ENCODE peak calls at places on chromosomes 1 and 21, in seven cellular contexts. One of them, this sample, is unnamed.

GRCh38 chr1:156931974-156932710 is 11.7 kb downstream of the LRRC71 start:
- DNase-seq in AG04450: no peak
- DNase-seq in SK-N-SH: no peak
- DNase-seq in fibroblast of the aortic adventitia: no peak
- DNase-seq in A549: no peak
- DNase-seq in uterus: no peak
- DNase-seq in epithelial cell of proximal tubule: no peak
- DNase-seq in this sample: no peak

GRCh38 chr21:41589131-41589530 is 81.2 kb upstream of the TMPRSS2 start:
- DNase-seq in AG04450: no peak
- DNase-seq in uterus: no peak
- DNase-seq in epithelial cell of proximal tubule: no peak
- DNase-seq in A549: no peak
- DNase-seq in fibroblast of the aortic adventitia: no peak
- DNase-seq in SK-N-SH: no peak
- DNase-seq in this sample: no peak

GRCh38 chr1:32981003-32981909 is 16.6 kb upstream of the RNF19B start:
- DNase-seq in A549: peak
- DNase-seq in uterus: peak
- DNase-seq in AG04450: peak
- DNase-seq in fibroblast of the aortic adventitia: peak
- DNase-seq in SK-N-SH: no peak
- DNase-seq in epithelial cell of proximal tubule: peak
- DNase-seq in this sample: peak

GRCh38 chr1:6183520-6183989 is 3.4 kb upstream of the CHD5 start:
- DNase-seq in A549: peak
- DNase-seq in fibroblast of the aortic adventitia: no peak
- DNase-seq in SK-N-SH: peak
- DNase-seq in epithelial cell of proximal tubule: no peak
- DNase-seq in uterus: no peak
- DNase-seq in AG04450: no peak
- DNase-seq in this sample: no peak

GRCh38 chr1:93988634-93989350 is 79.6 kb upstream of the GCLM start:
- DNase-seq in AG04450: peak
- DNase-seq in SK-N-SH: no peak
- DNase-seq in uterus: no peak
- DNase-seq in A549: no peak
- DNase-seq in epithelial cell of proximal tubule: no peak
- DNase-seq in fibroblast of the aortic adventitia: peak
- DNase-seq in this sample: no peak

GRCh38 chr1:74534241-74534640 is 21.8 kb upstream of the LRRC53 start:
- DNase-seq in epithelial cell of proximal tubule: no peak
- DNase-seq in fibroblast of the aortic adventitia: no peak
- DNase-seq in SK-N-SH: no peak
- DNase-seq in uterus: no peak
- DNase-seq in AG04450: no peak
- DNase-seq in A549: no peak
- DNase-seq in this sample: no peak

GRCh38 chr1:53462769-53463501 is 3.7 kb downstream of the DMRTB1 start:
- DNase-seq in AG04450: no peak
- DNase-seq in SK-N-SH: peak
- DNase-seq in fibroblast of the aortic adventitia: no peak
- DNase-seq in A549: no peak
- DNase-seq in epithelial cell of proximal tubule: no peak
- DNase-seq in uterus: no peak
- DNase-seq in this sample: no peak

GRCh38 chr1:10877894-10878293 is 81.4 kb upstream of the CASZ1 start:
- DNase-seq in A549: no peak
- DNase-seq in epithelial cell of proximal tubule: no peak
- DNase-seq in fibroblast of the aortic adventitia: no peak
- DNase-seq in SK-N-SH: no peak
- DNase-seq in AG04450: no peak
- DNase-seq in uterus: no peak
- DNase-seq in this sample: no peak

GRCh38 chr1:54464477-54465146 is 58.4 kb upstream of the SSBP3 start:
- DNase-seq in epithelial cell of proximal tubule: no peak
- DNase-seq in A549: no peak
- DNase-seq in SK-N-SH: peak
- DNase-seq in fibroblast of the aortic adventitia: no peak
- DNase-seq in uterus: no peak
- DNase-seq in AG04450: no peak
- DNase-seq in this sample: peak

GRCh38 chr21:46196733-46197132 is 12.5 kb upstream of the SPATC1L start:
- DNase-seq in A549: no peak
- DNase-seq in SK-N-SH: peak
- DNase-seq in fibroblast of the aortic adventitia: no peak
- DNase-seq in AG04450: no peak
- DNase-seq in uterus: peak
- DNase-seq in epithelial cell of proximal tubule: no peak
- DNase-seq in this sample: no peak

GRCh38 chr1:33231166-33231565 is 25.1 kb upstream of the ZNF362 start:
- DNase-seq in epithelial cell of proximal tubule: no peak
- DNase-seq in fibroblast of the aortic adventitia: peak
- DNase-seq in A549: no peak
- DNase-seq in SK-N-SH: no peak
- DNase-seq in uterus: no peak
- DNase-seq in AG04450: no peak
- DNase-seq in this sample: no peak

GRCh38 chr1:200895801-200896570 is 1.3 kb downstream of the INAVA start:
- DNase-seq in AG04450: no peak
- DNase-seq in fibroblast of the aortic adventitia: peak
- DNase-seq in epithelial cell of proximal tubule: no peak
- DNase-seq in uterus: no peak
- DNase-seq in SK-N-SH: no peak
- DNase-seq in A549: no peak
- DNase-seq in this sample: no peak

GRCh38 chr1:94772230-94772641 is 47.9 kb upstream of the SLC44A3 start:
- DNase-seq in AG04450: no peak
- DNase-seq in epithelial cell of proximal tubule: peak
- DNase-seq in SK-N-SH: no peak
- DNase-seq in A549: no peak
- DNase-seq in fibroblast of the aortic adventitia: no peak
- DNase-seq in uterus: no peak
- DNase-seq in this sample: no peak

GRCh38 chr1:204887846-204888245 is 17.2 kb downstream of the NFASC start:
- DNase-seq in AG04450: no peak
- DNase-seq in fibroblast of the aortic adventitia: no peak
- DNase-seq in SK-N-SH: no peak
- DNase-seq in uterus: no peak
- DNase-seq in A549: no peak
- DNase-seq in epithelial cell of proximal tubule: no peak
- DNase-seq in this sample: no peak

GRCh38 chr21:31425158-31425557 is 81.1 kb upstream of the TIAM1 start:
- DNase-seq in epithelial cell of proximal tubule: no peak
- DNase-seq in fibroblast of the aortic adventitia: no peak
- DNase-seq in AG04450: no peak
- DNase-seq in uterus: no peak
- DNase-seq in SK-N-SH: no peak
- DNase-seq in A549: no peak
- DNase-seq in this sample: no peak

GRCh38 chr1:95072117-95072516 is 634 bp downstream of the ALG14 start:
- DNase-seq in A549: no peak
- DNase-seq in AG04450: no peak
- DNase-seq in epithelial cell of proximal tubule: no peak
- DNase-seq in fibroblast of the aortic adventitia: no peak
- DNase-seq in uterus: no peak
- DNase-seq in SK-N-SH: no peak
- DNase-seq in this sample: no peak

GRCh38 chr1:31576201-31576669 is at the start of gene TINAGL1:
- DNase-seq in uterus: peak
- DNase-seq in AG04450: no peak
- DNase-seq in SK-N-SH: no peak
- DNase-seq in epithelial cell of proximal tubule: no peak
- DNase-seq in fibroblast of the aortic adventitia: no peak
- DNase-seq in A549: no peak
- DNase-seq in this sample: no peak

GRCh38 chr1:209268479-209268878 is 315.0 kb upstream of the CAMK1G start:
- DNase-seq in A549: no peak
- DNase-seq in fibroblast of the aortic adventitia: no peak
- DNase-seq in SK-N-SH: no peak
- DNase-seq in epithelial cell of proximal tubule: no peak
- DNase-seq in AG04450: no peak
- DNase-seq in uterus: no peak
- DNase-seq in this sample: no peak

GRCh38 chr1:97920275-97920831 is 481 bp downstream of the DPYD start:
- DNase-seq in fibroblast of the aortic adventitia: peak
- DNase-seq in epithelial cell of proximal tubule: no peak
- DNase-seq in A549: peak
- DNase-seq in AG04450: no peak
- DNase-seq in SK-N-SH: no peak
- DNase-seq in uterus: no peak
- DNase-seq in this sample: no peak

GRCh38 chr21:41851090-41851790 is 27.9 kb downstream of the PRDM15 start:
- DNase-seq in fibroblast of the aortic adventitia: no peak
- DNase-seq in SK-N-SH: no peak
- DNase-seq in uterus: no peak
- DNase-seq in epithelial cell of proximal tubule: no peak
- DNase-seq in AG04450: no peak
- DNase-seq in A549: no peak
- DNase-seq in this sample: no peak

GRCh38 chr1:200306954-200307754 is 102.7 kb downstream of the ZNF281 start:
- DNase-seq in fibroblast of the aortic adventitia: peak
- DNase-seq in AG04450: no peak
- DNase-seq in uterus: no peak
- DNase-seq in A549: peak
- DNase-seq in epithelial cell of proximal tubule: no peak
- DNase-seq in SK-N-SH: peak
- DNase-seq in this sample: peak

GRCh38 chr21:44934276-44934675 is 5.6 kb upstream of the SLX9 start:
- DNase-seq in epithelial cell of proximal tubule: no peak
- DNase-seq in uterus: no peak
- DNase-seq in SK-N-SH: no peak
- DNase-seq in A549: no peak
- DNase-seq in AG04450: no peak
- DNase-seq in fibroblast of the aortic adventitia: no peak
- DNase-seq in this sample: no peak

GRCh38 chr1:54967372-54967771 is 13.1 kb upstream of the TMEM61 start:
- DNase-seq in A549: no peak
- DNase-seq in uterus: no peak
- DNase-seq in fibroblast of the aortic adventitia: no peak
- DNase-seq in SK-N-SH: no peak
- DNase-seq in epithelial cell of proximal tubule: no peak
- DNase-seq in AG04450: no peak
- DNase-seq in this sample: no peak

GRCh38 chr1:236494586-236495207 is 29.1 kb upstream of the LGALS8 start:
- DNase-seq in A549: no peak
- DNase-seq in epithelial cell of proximal tubule: no peak
- DNase-seq in AG04450: no peak
- DNase-seq in uterus: no peak
- DNase-seq in SK-N-SH: no peak
- DNase-seq in fibroblast of the aortic adventitia: no peak
- DNase-seq in this sample: no peak

GRCh38 chr1:93708734-93709481 is 27.3 kb upstream of the BCAR3 start:
- DNase-seq in epithelial cell of proximal tubule: no peak
- DNase-seq in SK-N-SH: peak
- DNase-seq in uterus: peak
- DNase-seq in AG04450: no peak
- DNase-seq in A549: no peak
- DNase-seq in fibroblast of the aortic adventitia: peak
- DNase-seq in this sample: peak

GRCh38 chr1:27348861-27349783 is 7.3 kb downstream of the SYTL1 start:
- DNase-seq in A549: peak
- DNase-seq in fibroblast of the aortic adventitia: no peak
- DNase-seq in AG04450: no peak
- DNase-seq in uterus: no peak
- DNase-seq in epithelial cell of proximal tubule: no peak
- DNase-seq in SK-N-SH: peak
- DNase-seq in this sample: peak

DNA sequence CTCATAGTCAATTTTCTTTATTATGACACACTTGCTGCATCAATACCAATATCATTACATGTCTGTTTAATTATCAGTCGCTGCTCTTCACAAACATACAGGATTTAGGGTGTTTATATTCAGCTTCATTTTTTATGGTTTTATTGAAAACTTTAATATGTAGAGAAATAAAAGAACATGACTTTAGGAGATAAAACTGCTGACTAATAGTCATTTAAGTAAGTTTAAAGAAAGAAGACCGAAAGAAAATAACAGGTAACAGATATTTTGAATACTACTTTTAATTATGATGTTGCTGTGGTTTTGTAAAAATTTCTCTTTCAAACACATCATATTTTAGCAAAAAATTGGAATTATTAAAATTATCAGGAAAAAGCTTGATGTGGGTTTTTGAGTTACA is 685.1 kb upstream of the BRINP3 start:
- DNase-seq in uterus: no peak
- DNase-seq in A549: no peak
- DNase-seq in AG04450: no peak
- DNase-seq in SK-N-SH: no peak
- DNase-seq in epithelial cell of proximal tubule: no peak
- DNase-seq in fibroblast of the aortic adventitia: no peak
- DNase-seq in this sample: no peak
- TF ChIP-seq CTCF in uterus: no peak
- TF ChIP-seq CTCF in A549: no peak
- TF ChIP-seq CTCF in AG04450: no peak
- TF ChIP-seq CTCF in SK-N-SH: no peak
- TF ChIP-seq CTCF in epithelial cell of proximal tubule: no peak
- TF ChIP-seq CTCF in fibroblast of the aortic adventitia: no peak
- TF ChIP-seq CTCF in this sample: no peak

GRCh38 chr1:206505702-206506375 is 1.5 kb upstream of the RASSF5 start:
- DNase-seq in uterus: no peak
- DNase-seq in AG04450: no peak
- DNase-seq in fibroblast of the aortic adventitia: peak
- DNase-seq in A549: no peak
- DNase-seq in epithelial cell of proximal tubule: no peak
- DNase-seq in SK-N-SH: peak
- DNase-seq in this sample: no peak
- TF ChIP-seq CTCF in uterus: peak
- TF ChIP-seq CTCF in AG04450: peak
- TF ChIP-seq CTCF in fibroblast of the aortic adventitia: peak
- TF ChIP-seq CTCF in A549: peak
- TF ChIP-seq CTCF in epithelial cell of proximal tubule: peak
- TF ChIP-seq CTCF in SK-N-SH: peak
- TF ChIP-seq CTCF in this sample: peak

GRCh38 chr1:203797948-203798347 is 2.5 kb downstream of the ZBED6 start:
- DNase-seq in SK-N-SH: no peak
- DNase-seq in uterus: peak
- DNase-seq in A549: peak
- DNase-seq in epithelial cell of proximal tubule: no peak
- DNase-seq in AG04450: no peak
- DNase-seq in fibroblast of the aortic adventitia: no peak
- DNase-seq in this sample: no peak
- TF ChIP-seq CTCF in SK-N-SH: no peak
- TF ChIP-seq CTCF in uterus: no peak
- TF ChIP-seq CTCF in A549: no peak
- TF ChIP-seq CTCF in epithelial cell of proximal tubule: peak
- TF ChIP-seq CTCF in AG04450: peak
- TF ChIP-seq CTCF in fibroblast of the aortic adventitia: no peak
- TF ChIP-seq CTCF in this sample: no peak

GRCh38 chr1:221907531-221907930 is 165.6 kb upstream of the DUSP10 start:
- DNase-seq in epithelial cell of proximal tubule: no peak
- DNase-seq in AG04450: no peak
- DNase-seq in SK-N-SH: no peak
- DNase-seq in fibroblast of the aortic adventitia: peak
- DNase-seq in A549: no peak
- DNase-seq in uterus: no peak
- DNase-seq in this sample: no peak
- TF ChIP-seq CTCF in epithelial cell of proximal tubule: no peak
- TF ChIP-seq CTCF in AG04450: no peak
- TF ChIP-seq CTCF in SK-N-SH: no peak
- TF ChIP-seq CTCF in fibroblast of the aortic adventitia: no peak
- TF ChIP-seq CTCF in A549: no peak
- TF ChIP-seq CTCF in uterus: no peak
- TF ChIP-seq CTCF in this sample: no peak

GRCh38 chr1:184483101-184483813 is 96.4 kb downstream of the C1orf21 start:
- DNase-seq in uterus: peak
- DNase-seq in SK-N-SH: no peak
- DNase-seq in fibroblast of the aortic adventitia: peak
- DNase-seq in epithelial cell of proximal tubule: peak
- DNase-seq in A549: no peak
- DNase-seq in AG04450: peak
- DNase-seq in this sample: no peak
- TF ChIP-seq CTCF in uterus: peak
- TF ChIP-seq CTCF in SK-N-SH: no peak
- TF ChIP-seq CTCF in fibroblast of the aortic adventitia: peak
- TF ChIP-seq CTCF in epithelial cell of proximal tubule: peak
- TF ChIP-seq CTCF in A549: no peak
- TF ChIP-seq CTCF in AG04450: peak
- TF ChIP-seq CTCF in this sample: no peak

This sample was measured in activated CD8-positive, alpha-beta T cell treated with anti-CD3 and anti-CD28 coated beads for 36 hours.